ENCODE peak calls at places on chromosomes 12 and 14, in four cellular contexts. C is lower leg skin; W is small intestine; T is CD4-positive, CD25-positive, alpha-beta regulatory T cell. Z is an unnamed sample.

GRCh38 chr12:34339922-34340321 is 317.6 kb downstream of the ALG10 start:
- DNase-seq in C (no peak), W (no peak), T (no peak), Z (no peak)

GRCh38 chr14:32004300-32004699 is 72.8 kb upstream of the ARHGAP5 start:
- DNase-seq in C (no peak), W (no peak), T (no peak), Z (no peak)

GRCh38 chr12:60845696-60846095 is 1249.9 kb downstream of the SLC16A7 start:
- DNase-seq in C (no peak), W (no peak), T (no peak), Z (no peak)

GRCh38 chr14:82354126-82354525 is 820.5 kb upstream of the SEL1L start:
- DNase-seq in C (no peak), W (no peak), T (no peak), Z (no peak)

GRCh38 chr12:54404061-54405004 is 14.7 kb downstream of the ITGA5 start:
- DNase-seq in C (no peak), W (peak), T (peak), Z (no peak)

GRCh38 chr14:96303981-96304380 is 48.0 kb downstream of the BDKRB1 start:
- DNase-seq in C (no peak), W (no peak), T (no peak), Z (no peak)

GRCh38 chr12:111396726-111397445 is 8.8 kb upstream of the SH2B3 start:
- DNase-seq in C (peak), W (peak), T (peak), Z (peak)

GRCh38 chr14:79028281-79028680 is 858.1 kb downstream of the NRXN3 start:
- DNase-seq in C (no peak), W (no peak), T (no peak), Z (no peak)

GRCh38 chr12:69515394-69515793 is 45.2 kb downstream of the FRS2 start:
- DNase-seq in C (no peak), W (no peak), T (no peak), Z (no peak)

GRCh38 chr12:12004524-12004923 is 66.2 kb upstream of the BCL2L14 start:
- DNase-seq in C (no peak), W (no peak), T (no peak), Z (no peak)

GRCh38 chr14:94113908-94114588 is 3.5 kb downstream of the IFI27 start:
- DNase-seq in C (no peak), W (no peak), T (no peak), Z (peak)

GRCh38 chr12:34345801-34346200 is 323.5 kb downstream of the ALG10 start:
- DNase-seq in C (no peak), W (no peak), T (no peak), Z (no peak)

GRCh38 chr12:104414581-104415305 is 42.0 kb upstream of the CHST11 start:
- DNase-seq in C (no peak), W (no peak), T (no peak), Z (no peak)

GRCh38 chr12:56122637-56123036 is 4.6 kb downstream of the ZC3H10 start:
- DNase-seq in C (no peak), W (no peak), T (no peak), Z (no peak)

GRCh38 chr14:97517566-97518234 is 720.5 kb downstream of the VRK1 start:
- DNase-seq in C (no peak), W (no peak), T (no peak), Z (no peak)

GRCh38 chr12:45285717-45286116 is 69.8 kb downstream of the ANO6 start:
- DNase-seq in C (no peak), W (no peak), T (no peak), Z (no peak)

GRCh38 chr14:56810341-56810740 is at the start of gene OTX2:
- DNase-seq in C (no peak), W (no peak), T (no peak), Z (no peak)

DNA sequence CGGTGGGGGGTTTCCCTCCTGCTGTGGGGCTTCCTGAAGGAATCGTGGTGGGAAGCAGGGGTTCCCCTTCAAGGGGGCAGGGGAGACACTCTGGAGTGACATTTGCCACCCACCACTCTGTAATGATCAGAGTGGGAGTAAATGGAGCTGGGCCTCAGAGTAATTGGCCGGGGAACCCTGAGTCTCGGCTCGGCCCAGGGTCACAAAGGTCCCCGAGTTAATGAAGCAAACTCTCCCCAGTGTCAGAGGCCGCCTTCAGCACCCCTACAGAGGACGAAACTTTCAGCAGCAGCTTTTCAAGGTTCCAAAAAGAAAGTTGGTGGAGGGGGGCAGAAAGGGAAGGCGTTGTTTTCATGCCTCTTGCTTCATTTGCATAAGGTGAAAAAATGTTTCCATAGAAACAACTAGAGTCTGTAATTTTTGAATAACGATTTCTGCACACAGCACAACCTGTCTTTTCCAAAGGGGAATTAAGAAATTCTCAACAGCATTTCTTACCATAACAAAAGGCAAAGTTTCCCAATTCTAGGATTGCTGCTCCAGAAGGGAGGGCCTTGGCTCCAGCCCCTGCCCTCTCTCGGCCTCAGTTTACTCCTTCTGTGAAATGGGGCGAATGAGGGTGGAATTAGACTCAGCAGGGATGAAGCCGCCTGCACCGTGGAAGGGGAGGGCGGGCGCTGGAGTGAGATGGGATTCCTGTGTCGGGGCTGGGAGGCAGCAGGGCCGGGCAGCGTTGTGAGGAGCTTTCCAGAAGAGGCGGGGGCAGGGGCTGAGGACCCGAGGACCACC is 67.0 kb upstream of the BEGAIN start:
- DNase-seq in C (no peak), W (no peak), T (no peak), Z (no peak)
- H3K4me3 ChIP-seq in C (no peak), W (no peak), T (no peak), Z (no peak)

DNA sequence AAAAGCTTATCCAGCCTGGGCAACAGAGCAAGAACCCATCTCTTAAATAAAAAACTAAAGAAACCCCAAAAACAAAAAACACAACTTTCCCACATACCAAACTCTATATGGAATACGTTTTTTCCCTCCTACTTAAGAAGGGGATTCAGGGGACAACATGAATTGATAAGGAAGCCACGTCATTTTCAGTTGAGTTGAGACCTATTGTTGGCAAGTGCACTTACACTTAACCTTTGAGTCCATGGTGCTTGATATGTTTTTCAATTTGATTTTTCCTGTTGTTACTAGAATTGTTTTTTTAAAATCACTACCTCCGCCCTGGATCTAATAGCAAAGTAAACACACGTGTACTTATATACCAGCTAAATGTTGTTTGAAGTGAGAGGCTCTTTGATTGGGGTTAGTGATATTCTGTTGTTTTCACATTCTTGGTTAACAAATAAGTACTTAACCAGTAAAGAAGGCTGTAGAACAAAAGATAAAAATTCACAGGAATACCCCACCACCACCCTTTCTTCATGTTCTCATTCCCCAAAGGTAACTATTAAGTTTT is 2.0 kb downstream of the FAM177A1 start:
- DNase-seq in C (no peak), W (peak), T (no peak), Z (no peak)
- H3K4me3 ChIP-seq in C (no peak), W (peak), T (peak), Z (peak)

GRCh38 chr14:50825307-50825706 is 5.7 kb downstream of the NIN start:
- DNase-seq in C (no peak), W (no peak), T (no peak), Z (no peak)

GRCh38 chr14:50822501-50823042 is 8.4 kb downstream of the NIN start:
- DNase-seq in C (no peak), W (no peak), T (no peak), Z (no peak)

GRCh38 chr14:50823051-50823762 is 7.8 kb downstream of the NIN start:
- DNase-seq in C (no peak), W (no peak), T (peak), Z (no peak)

GRCh38 chr14:50821471-50822464 is 9.2 kb downstream of the NIN start:
- DNase-seq in C (peak), W (peak), T (peak), Z (no peak)

DNA sequence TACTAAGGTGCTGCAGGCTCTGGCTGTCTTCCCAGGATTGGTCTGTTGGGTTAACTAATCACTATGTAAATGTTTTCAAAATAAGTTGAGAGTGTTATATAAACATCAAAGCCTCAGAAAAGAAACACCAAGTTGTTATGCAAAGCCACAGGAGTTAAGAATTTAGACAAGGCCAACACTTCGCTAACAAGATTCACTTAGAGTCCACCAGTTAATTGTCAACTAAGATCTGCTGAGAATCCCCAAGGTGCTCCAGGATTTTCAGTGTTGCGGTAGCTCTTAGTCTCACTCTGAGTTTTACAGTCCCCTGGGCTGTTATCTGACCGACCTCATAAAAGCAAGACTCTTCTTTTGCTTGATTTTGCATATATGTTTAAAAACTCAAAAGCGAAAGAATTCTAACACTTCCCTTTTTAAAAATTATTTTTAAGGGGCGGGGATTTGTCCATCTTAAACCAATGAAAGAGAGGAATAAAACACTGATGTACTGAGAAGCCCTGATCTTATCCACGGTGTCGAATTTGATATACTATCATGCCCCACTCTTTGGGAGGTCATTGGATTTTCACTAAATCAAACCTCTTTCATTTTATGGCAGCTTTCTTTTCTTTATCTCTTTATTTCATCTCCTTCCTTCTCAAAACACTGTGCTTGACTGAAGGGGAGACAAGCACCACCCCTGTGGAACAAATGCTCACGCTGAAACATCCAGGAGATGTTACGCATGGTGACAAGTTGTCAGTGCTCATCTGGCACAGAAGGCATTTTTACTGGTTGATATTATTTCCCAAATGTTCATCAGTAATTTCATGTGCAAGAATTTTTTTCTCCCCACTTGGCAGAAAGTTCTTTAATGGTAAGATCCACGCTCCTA is 7.0 kb downstream of the NIN start:
- DNase-seq in C (no peak), W (no peak), T (peak), Z (no peak)
- H3K4me3 ChIP-seq in C (no peak), W (no peak), T (peak), Z (no peak)

DNA sequence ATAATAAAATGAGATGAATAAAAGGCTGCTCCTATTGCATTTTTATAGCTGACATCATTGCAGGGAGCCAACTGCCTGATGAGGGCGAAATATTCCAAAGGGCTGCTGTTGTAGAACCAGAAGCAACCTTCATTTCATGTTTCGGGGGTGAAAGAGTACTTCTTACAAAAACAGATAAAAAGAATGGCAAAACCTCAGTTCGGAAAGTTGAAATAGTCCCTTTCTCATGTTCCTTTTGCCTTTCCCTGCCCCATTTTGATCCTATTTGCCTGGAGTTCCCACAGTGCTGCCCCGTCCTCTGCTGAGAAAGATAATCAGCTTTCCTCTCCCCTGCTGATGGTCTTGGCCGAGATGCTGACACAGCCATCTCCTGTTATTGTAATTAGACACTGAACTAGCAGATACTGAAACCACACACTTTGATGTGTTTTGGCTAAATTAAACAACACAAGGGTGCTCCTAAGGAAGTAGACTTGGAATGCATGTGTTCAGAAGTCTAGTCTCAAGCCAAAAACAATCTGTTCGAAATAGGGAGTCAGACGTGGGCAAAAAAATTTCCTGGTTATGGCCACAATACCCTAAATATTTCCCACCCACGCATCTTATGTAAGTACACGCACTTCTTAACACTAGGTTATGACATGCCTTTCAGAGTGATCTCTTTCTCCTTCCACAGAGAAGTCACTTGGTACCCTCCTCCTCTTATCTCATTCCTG is 117.2 kb downstream of the PPM1H start:
- DNase-seq in C (no peak), W (no peak), T (no peak), Z (no peak)
- H3K4me3 ChIP-seq in C (no peak), W (no peak), T (no peak), Z (peak)

Z was measured in dorsolateral prefrontal cortex.